ENCODE peak calls at places on chromosomes 4 and X, in ten cellular contexts. C is M059J; P is activated T-helper 1 cell treated with anti-CD3 and anti-CD28 coated beads, Interleukin-2, amount 50 U/mL, for 16 hours; S is occipital lobe; H is activated effector memory CD4-positive, alpha-beta T cell treated with Interleukin-2 at 50 U/mL for 16 hours; Y is chondrocyte; J is activated B cell treated with CpG ODN at 0.5 μM for 24 hours; V is kidney; X is OCI-M1; D is activated CD4-positive, CD25-positive, alpha-beta regulatory T cell treated with anti-CD3 and anti-CD28 coated beads, Interleukin-2, amount 50 U/mL, for 16 hours. E is an unnamed sample.

GRCh38 chr4:180947421-180947820 is 1295.8 kb upstream of the TENM3 start:
- DNase-seq in X (peak), C (peak), P (no peak), V (no peak), D (no peak), H (no peak), J (no peak), S (no peak), Y (no peak), E (no peak)

GRCh38 chr4:175873707-175874106 is 61.6 kb upstream of the GPM6A start:
- DNase-seq in S (no peak), J (no peak), D (no peak), P (no peak), C (no peak), X (no peak), Y (no peak), H (no peak), V (no peak), E (no peak)

GRCh38 chrX:20263474-20263873 is 3.2 kb downstream of the RPS6KA3 start:
- DNase-seq in C (peak), H (no peak), X (peak), S (no peak), J (no peak), P (no peak), V (no peak), Y (no peak), D (no peak), E (no peak)

GRCh38 chr4:65868096-65868824 is 198.0 kb upstream of the EPHA5 start:
- DNase-seq in C (no peak), P (no peak), J (no peak), H (no peak), Y (no peak), D (no peak), S (no peak), X (no peak), V (no peak), E (no peak)

GRCh38 chrX:46327229-46328081 is 217.8 kb downstream of the ZNF674 start:
- DNase-seq in D (no peak), S (no peak), V (peak), H (no peak), X (no peak), P (no peak), C (peak), J (no peak), Y (no peak), E (no peak)

GRCh38 chrX:118181030-118181429 is 64.4 kb upstream of the KLHL13 start:
- DNase-seq in P (no peak), D (no peak), J (no peak), C (peak), Y (no peak), S (no peak), X (no peak), H (no peak), V (no peak), E (no peak)

GRCh38 chr4:116705466-116705865 is 379.9 kb downstream of the TRAM1L1 start:
- DNase-seq in X (no peak), H (no peak), V (peak), J (no peak), S (no peak), P (no peak), Y (peak), D (no peak), C (no peak), E (no peak)

GRCh38 chrX:154074199-154074598 is 23.3 kb downstream of the MECP2 start:
- DNase-seq in H (no peak), X (no peak), D (no peak), V (no peak), C (peak), S (no peak), P (no peak), J (no peak), Y (no peak), E (no peak)

GRCh38 chrX:149074429-149074828 is 430.7 kb downstream of the IDS start:
- DNase-seq in H (no peak), V (no peak), Y (no peak), P (no peak), J (no peak), D (no peak), X (no peak), C (peak), S (no peak), E (peak)

GRCh38 chr4:108828620-108829019 is 65.8 kb upstream of the ETNPPL start:
- DNase-seq in P (no peak), X (peak), S (no peak), V (no peak), D (no peak), H (no peak), J (no peak), C (no peak), Y (no peak), E (no peak)

GRCh38 chrX:138011461-138011860 is 445.5 kb downstream of the ZIC3 start:
- DNase-seq in D (no peak), V (no peak), Y (no peak), C (no peak), J (no peak), H (no peak), P (no peak), X (no peak), S (no peak), E (no peak)

GRCh38 chr4:181687116-181687515 is 556.1 kb upstream of the TENM3 start:
- DNase-seq in C (peak), S (no peak), J (no peak), V (no peak), P (no peak), Y (no peak), X (no peak), H (no peak), D (no peak), E (no peak)

GRCh38 chrX:10278716-10279115 is 121.9 kb downstream of the CLCN4 start:
- DNase-seq in V (no peak), P (no peak), D (no peak), H (no peak), X (no peak), S (no peak), Y (no peak), C (no peak), J (no peak), E (no peak)

GRCh38 chrX:135200297-135200696 is 29.1 kb upstream of the CT55 start:
- DNase-seq in H (no peak), J (no peak), V (no peak), S (no peak), C (no peak), X (no peak), Y (no peak), P (no peak), D (no peak), E (no peak)

GRCh38 chr4:76251448-76252270 is at the start of gene FAM47E:
- DNase-seq in C (peak), J (peak), H (peak), Y (peak), D (no peak), S (peak), X (peak), P (no peak), V (peak), E (peak)

GRCh38 chr4:98506462-98507132 is 151.8 kb downstream of the TSPAN5 start:
- DNase-seq in Y (no peak), D (no peak), C (no peak), P (no peak), S (no peak), J (no peak), X (no peak), V (no peak), H (no peak), E (no peak)

GRCh38 chr4:102867278-102868152 is 1.3 kb upstream of the CISD2 start:
- DNase-seq in S (no peak), P (no peak), Y (no peak), V (no peak), J (no peak), D (no peak), H (no peak), C (no peak), X (peak), E (no peak)

GRCh38 chr4:65599335-65599734 is 71.0 kb downstream of the EPHA5 start:
- DNase-seq in S (no peak), X (no peak), J (no peak), H (no peak), C (no peak), V (no peak), P (no peak), D (no peak), Y (no peak), E (no peak)

GRCh38 chr4:136371231-136371630 is 1161.1 kb downstream of the PCDH18 start:
- DNase-seq in Y (no peak), X (no peak), S (no peak), J (no peak), D (no peak), P (no peak), V (no peak), H (no peak), C (no peak), E (no peak)

GRCh38 chr4:4854649-4855292 is 4.7 kb upstream of the MSX1 start:
- DNase-seq in V (peak), S (no peak), X (no peak), C (no peak), H (no peak), P (no peak), J (no peak), Y (peak), D (no peak), E (no peak)

GRCh38 chr4:99389606-99390005 is 37.1 kb upstream of the ADH1C start:
- DNase-seq in P (no peak), H (no peak), J (no peak), D (no peak), X (no peak), S (no peak), C (no peak), Y (no peak), V (no peak), E (no peak)

GRCh38 chrX:71997320-71997719 is 86.7 kb downstream of the NHSL2 start:
- DNase-seq in D (no peak), X (no peak), H (no peak), C (no peak), J (no peak), P (no peak), S (no peak), Y (no peak), V (no peak), E (no peak)

GRCh38 chr4:24642941-24643628 is 58.7 kb upstream of the DHX15 start:
- DNase-seq in D (no peak), J (no peak), S (no peak), C (peak), Y (no peak), V (no peak), P (no peak), X (no peak), H (no peak), E (no peak)

GRCh38 chr4:67396008-67396407 is 149.3 kb downstream of the CENPC start:
- DNase-seq in S (no peak), J (no peak), X (no peak), V (no peak), H (no peak), C (no peak), D (no peak), Y (no peak), P (no peak), E (no peak)

GRCh38 chr4:37685726-37686372 is 327 bp downstream of the RELL1 start:
- DNase-seq in S (no peak), J (no peak), H (peak), C (peak), P (peak), Y (no peak), V (no peak), X (peak), D (no peak), E (peak)

GRCh38 chr4:76800902-76801301 is 97.0 kb downstream of the SOWAHB start:
- DNase-seq in C (no peak), Y (no peak), H (no peak), V (no peak), P (no peak), D (no peak), S (no peak), J (no peak), X (no peak), E (no peak)

GRCh38 chrX:101357166-101357795 is 8.7 kb upstream of the TIMM8A start:
- DNase-seq in Y (no peak), H (no peak), V (no peak), D (no peak), C (peak), X (no peak), P (no peak), J (no peak), S (no peak), E (no peak)

GRCh38 chr4:148056879-148057278 is 325.0 kb downstream of the ARHGAP10 start:
- DNase-seq in S (peak), C (peak), V (no peak), X (peak), Y (no peak), J (peak), P (peak), H (peak), D (peak), E (peak)

E was measured in activated T-helper 2 cell treated with anti-CD3 and anti-CD28 coated beads, Interferon-gamma antibody, Interleukin-2, Interleukin-4, amounts not matched to agents 10 μg/mL and 5 μg/mL and 100 μg/mL, durations not matched to agents 14 hours and 24 hours and 36 hours.